ENCODE peak calls at places on chromosomes 7 and 10, in seven cellular contexts. W is NCI-H774; N is AG04450; F is H54; P is SHP77; U is activated T-cell treated with anti-CD3 and anti-CD28 coated beads for 24 hours; L is stimulated activated CD4-positive, alpha-beta T cell treated with anti-CD3 and anti-CD28 coated beads, Interleukin-2, amount 100 ng/mL, for 48 hours. B is an unnamed sample.
A peak's percentile ranks its signal among the peaks of the same experiment; 100 is the strongest.

GRCh38 chr7:31814187-31814586 is 127.2 kb downstream of the PPP1R17 start:
- DNase-seq in F (no peak), P (no peak), L (no peak), U (no peak), W (no peak), N (no peak), B (peak; percentile 73)

GRCh38 chr10:86437447-86437846 is 70.9 kb upstream of the GRID1 start:
- DNase-seq in W (no peak), F (no peak), L (no peak), N (no peak), P (no peak), U (no peak), B (no peak)

GRCh38 chr10:47023237-47024045 is 112.2 kb downstream of the PTPN20 start:
- DNase-seq in L (no peak), U (no peak), W (no peak), P (no peak), F (no peak), N (no peak), B (no peak)

GRCh38 chr7:42700376-42701327 is 211.2 kb downstream of the C7orf25 start:
- DNase-seq in P (no peak), W (no peak), L (no peak), U (no peak), F (no peak), N (no peak), B (no peak)

GRCh38 chr10:6161913-6162312 is 40.8 kb upstream of the PFKFB3 start:
- DNase-seq in U (no peak), N (no peak), F (no peak), P (no peak), L (no peak), W (no peak), B (peak; percentile 43)

GRCh38 chr10:104980401-104980800 is 339.3 kb downstream of the SORCS3 start:
- DNase-seq in W (no peak), N (no peak), U (no peak), F (no peak), L (no peak), P (no peak), B (no peak)

GRCh38 chr7:142181211-142181610 is 69.7 kb downstream of the MGAM2 start:
- DNase-seq in W (no peak), L (no peak), P (no peak), N (no peak), U (no peak), F (no peak), B (no peak)

GRCh38 chr10:122149607-122150505 is 121.2 kb upstream of the BTBD16 start:
- DNase-seq in U (no peak), F (no peak), W (no peak), P (no peak), L (no peak), N (no peak), B (no peak)

GRCh38 chr7:31991846-31992245 is 78.4 kb downstream of the PDE1C start:
- DNase-seq in W (no peak), F (peak; percentile 24), L (no peak), U (no peak), N (no peak), P (no peak), B (peak; percentile 71)

GRCh38 chr10:24873281-24873683 is 79.1 kb downstream of the PRTFDC1 start:
- DNase-seq in N (peak; percentile 88), P (no peak), F (no peak), U (no peak), L (no peak), W (no peak), B (peak; percentile 66)

GRCh38 chr7:1569016-1569415 is 816 bp downstream of the PSMG3 start:
- DNase-seq in P (peak; percentile 83), L (no peak), N (no peak), U (no peak), F (peak; percentile 73), W (no peak), B (no peak)

GRCh38 chr7:5429857-5430611 is 6.4 kb upstream of the TNRC18 start:
- DNase-seq in L (no peak), U (no peak), W (no peak), P (peak; percentile 52), N (no peak), F (no peak), B (peak; percentile 41)

GRCh38 chr7:150963707-150964559 is 14.2 kb downstream of the KCNH2 start:
- DNase-seq in P (no peak), F (no peak), U (no peak), N (no peak), W (no peak), L (no peak), B (no peak)

GRCh38 chr7:106681815-106682495 is 21.0 kb upstream of the CCDC71L start:
- DNase-seq in N (no peak), F (no peak), U (no peak), L (no peak), W (no peak), P (no peak), B (peak; percentile 81)

GRCh38 chr10:57979986-57980385 is 287.7 kb downstream of the IPMK start:
- DNase-seq in F (no peak), L (no peak), U (no peak), W (no peak), P (no peak), N (no peak), B (no peak)

GRCh38 chr7:141701489-141702046 is 398 bp downstream of the DENND11 start:
- DNase-seq in N (no peak), L (peak; percentile 42), U (peak; percentile 57), W (no peak), P (peak; percentile 55), F (peak; percentile 38), B (peak; percentile 57)

GRCh38 chr10:54372164-54372563 is 428.9 kb downstream of the PCDH15 start:
- DNase-seq in P (no peak), N (no peak), F (no peak), L (no peak), W (peak; percentile 64), U (no peak), B (no peak)

GRCh38 chr7:128889121-128889520 is 21.4 kb downstream of the KCP start:
- DNase-seq in N (no peak), U (no peak), L (no peak), W (no peak), P (no peak), F (no peak), B (no peak)

GRCh38 chr10:44989621-44990301 is 11.0 kb upstream of the ZNF22 start:
- DNase-seq in F (no peak), N (no peak), W (no peak), U (no peak), P (no peak), L (no peak), B (no peak)

GRCh38 chr10:124652701-124653100 is 91.5 kb downstream of the FAM53B start:
- DNase-seq in N (no peak), P (no peak), W (no peak), U (no peak), L (no peak), F (no peak), B (no peak)

GRCh38 chr10:124745678-124746077 is 1.5 kb upstream of the FAM53B start:
- DNase-seq in L (no peak), U (no peak), P (peak; percentile 11), F (no peak), W (no peak), N (no peak), B (peak; percentile 79)

GRCh38 chr10:113987156-113987555 is 56.5 kb upstream of the ADRB1 start:
- DNase-seq in F (no peak), P (no peak), U (no peak), L (no peak), W (no peak), N (no peak), B (no peak)

GRCh38 chr10:86340176-86340990 is 26.2 kb downstream of the GRID1 start:
- DNase-seq in U (no peak), L (no peak), N (no peak), F (no peak), P (no peak), W (no peak), B (no peak)

GRCh38 chr10:43233601-43234430 is 33.0 kb downstream of the RASGEF1A start:
- DNase-seq in P (no peak), N (no peak), U (no peak), W (no peak), L (no peak), F (no peak), B (no peak)

GRCh38 chr7:36723951-36724664 is at the start of gene AOAH:
- DNase-seq in N (no peak), W (no peak), F (no peak), U (peak; percentile 66), P (no peak), L (peak; percentile 55), B (no peak)

GRCh38 chr7:102978280-102978679 is 65.5 kb downstream of the LRRC17 start:
- DNase-seq in L (no peak), W (no peak), N (peak; percentile 16), P (no peak), F (no peak), U (no peak), B (peak; percentile 76)

GRCh38 chr7:116165717-116166116 is 44.6 kb upstream of the TES start:
- DNase-seq in N (no peak), W (no peak), L (no peak), F (no peak), U (no peak), P (no peak), B (no peak)

GRCh38 chr10:22346087-22346661 is 878 bp downstream of the SPAG6 start:
- DNase-seq in W (no peak), F (no peak), N (no peak), L (no peak), P (no peak), U (no peak), B (no peak)

GRCh38 chr10:133359554-133359971 is 1.7 kb upstream of the FUOM start:
- DNase-seq in W (no peak), N (no peak), P (peak; percentile 30), L (no peak), F (no peak), U (no peak), B (no peak)

GRCh38 chr7:43629857-43630256 is 46.9 kb downstream of the STK17A start:
- DNase-seq in W (no peak), L (no peak), U (no peak), P (no peak), F (no peak), N (no peak), B (no peak)

GRCh38 chr10:114686013-114686412 is 27.9 kb upstream of the ABLIM1 start:
- DNase-seq in L (no peak), F (no peak), N (no peak), U (no peak), P (no peak), W (no peak), B (no peak)

GRCh38 chr10:62374862-62375710 is 917 bp downstream of the ZNF365 start:
- DNase-seq in W (no peak), L (no peak), U (no peak), F (no peak), N (no peak), P (no peak), B (peak; percentile 19)

GRCh38 chr10:51389415-51390342 is 309.7 kb downstream of the CSTF2T start:
- DNase-seq in P (peak; percentile 9), N (peak; percentile 97), L (peak; percentile 43), U (peak; percentile 19), W (no peak), F (peak; percentile 22), B (peak; percentile 49)

GRCh38 chr7:137820677-137821420 is 25.9 kb downstream of the DGKI start:
- DNase-seq in U (no peak), P (no peak), F (no peak), L (no peak), N (peak; percentile 34), W (no peak), B (no peak)

GRCh38 chr7:143299346-143299745 is 11.2 kb downstream of the CASP2 start:
- DNase-seq in U (no peak), L (no peak), N (no peak), W (no peak), F (no peak), P (no peak), B (no peak)

GRCh38 chr7:5797716-5798115 is 16.3 kb upstream of the RNF216 start:
- DNase-seq in N (no peak), F (no peak), L (no peak), U (no peak), W (no peak), P (no peak), B (no peak)

GRCh38 chr7:135519233-135519688 is 9.4 kb upstream of the CNOT4 start:
- DNase-seq in P (no peak), F (no peak), U (no peak), N (no peak), W (no peak), L (no peak), B (peak; percentile 57)

GRCh38 chr10:93437946-93438795 is 44.0 kb downstream of the MYOF start:
- DNase-seq in N (no peak), P (no peak), U (no peak), F (no peak), L (no peak), W (no peak), B (peak; percentile 52)